ENCODE peak calls at places on chromosomes 2 and 18, in five cellular contexts. One of them, this sample, is unnamed.

GRCh38 chr2:69911985-69912563 is 2.8 kb upstream of the MXD1 start:
- DNase-seq in GM23248: peak; percentile 79
- DNase-seq in neural progenitor cell: peak; percentile 73
- DNase-seq in hepatocyte: peak; percentile 70
- DNase-seq in HCT116: peak; percentile 46
- DNase-seq in this sample: peak; percentile 77

GRCh38 chr2:208266641-208267335 is 733 bp downstream of the PIKFYVE start:
- DNase-seq in HCT116: no peak
- DNase-seq in neural progenitor cell: no peak
- DNase-seq in GM23248: peak; percentile 58
- DNase-seq in hepatocyte: no peak
- DNase-seq in this sample: no peak

GRCh38 chr18:79947881-79948610 is 3.4 kb downstream of the SLC66A2 start:
- DNase-seq in GM23248: no peak
- DNase-seq in hepatocyte: no peak
- DNase-seq in neural progenitor cell: no peak
- DNase-seq in HCT116: no peak
- DNase-seq in this sample: no peak

GRCh38 chr2:124879615-124880014 is 854.5 kb downstream of the CNTNAP5 start:
- DNase-seq in hepatocyte: no peak
- DNase-seq in neural progenitor cell: no peak
- DNase-seq in HCT116: no peak
- DNase-seq in GM23248: no peak
- DNase-seq in this sample: no peak

GRCh38 chr2:145887915-145888314 is 1368.0 kb upstream of the ZEB2 start:
- DNase-seq in HCT116: no peak
- DNase-seq in hepatocyte: no peak
- DNase-seq in neural progenitor cell: no peak
- DNase-seq in GM23248: no peak
- DNase-seq in this sample: no peak

GRCh38 chr2:106982350-106982749 is 96.4 kb upstream of the ST6GAL2 start:
- DNase-seq in hepatocyte: no peak
- DNase-seq in GM23248: peak; percentile 28
- DNase-seq in HCT116: no peak
- DNase-seq in neural progenitor cell: no peak
- DNase-seq in this sample: no peak

GRCh38 chr18:62894681-62895390 is 179.5 kb downstream of the PHLPP1 start:
- DNase-seq in HCT116: no peak
- DNase-seq in neural progenitor cell: no peak
- DNase-seq in hepatocyte: no peak
- DNase-seq in GM23248: no peak
- DNase-seq in this sample: no peak

GRCh38 chr18:72700961-72701710 is 157.0 kb upstream of the CBLN2 start:
- DNase-seq in HCT116: no peak
- DNase-seq in hepatocyte: peak; percentile 43
- DNase-seq in GM23248: peak; percentile 42
- DNase-seq in neural progenitor cell: no peak
- DNase-seq in this sample: peak; percentile 62

GRCh38 chr2:217077841-217078407 is 218.1 kb upstream of the TNP1 start:
- DNase-seq in neural progenitor cell: no peak
- DNase-seq in hepatocyte: no peak
- DNase-seq in GM23248: peak; percentile 56
- DNase-seq in HCT116: no peak
- DNase-seq in this sample: no peak

GRCh38 chr2:152330235-152330866 is 4.6 kb upstream of the FMNL2 start:
- DNase-seq in neural progenitor cell: no peak
- DNase-seq in GM23248: no peak
- DNase-seq in hepatocyte: no peak
- DNase-seq in HCT116: no peak
- DNase-seq in this sample: no peak

GRCh38 chr2:226891780-226892590 is 56.1 kb downstream of the RHBDD1 start:
- DNase-seq in neural progenitor cell: no peak
- DNase-seq in GM23248: peak; percentile 89
- DNase-seq in hepatocyte: peak; percentile 10
- DNase-seq in HCT116: no peak
- DNase-seq in this sample: no peak

GRCh38 chr2:61557386-61557785 is 19.2 kb upstream of the XPO1 start:
- DNase-seq in neural progenitor cell: no peak
- DNase-seq in hepatocyte: no peak
- DNase-seq in HCT116: no peak
- DNase-seq in GM23248: no peak
- DNase-seq in this sample: no peak

GRCh38 chr18:58565021-58565420 is 63.9 kb downstream of the ALPK2 start:
- DNase-seq in hepatocyte: no peak
- DNase-seq in HCT116: no peak
- DNase-seq in neural progenitor cell: no peak
- DNase-seq in GM23248: peak; percentile 19
- DNase-seq in this sample: no peak

GRCh38 chr2:179338681-179339080 is 74.0 kb upstream of the SESTD1 start:
- DNase-seq in HCT116: no peak
- DNase-seq in hepatocyte: no peak
- DNase-seq in neural progenitor cell: no peak
- DNase-seq in GM23248: peak; percentile 82
- DNase-seq in this sample: no peak

GRCh38 chr2:150442484-150442883 is 45.0 kb downstream of the RND3 start:
- DNase-seq in HCT116: no peak
- DNase-seq in hepatocyte: no peak
- DNase-seq in neural progenitor cell: no peak
- DNase-seq in GM23248: no peak
- DNase-seq in this sample: no peak

GRCh38 chr2:25062461-25062860 is 20.6 kb downstream of the EFR3B start:
- DNase-seq in neural progenitor cell: no peak
- DNase-seq in hepatocyte: no peak
- DNase-seq in HCT116: no peak
- DNase-seq in GM23248: no peak
- DNase-seq in this sample: no peak

GRCh38 chr2:229133155-229133772 is 137.8 kb downstream of the PID1 start:
- DNase-seq in hepatocyte: peak; percentile 60
- DNase-seq in neural progenitor cell: peak; percentile 47
- DNase-seq in HCT116: peak; percentile 50
- DNase-seq in GM23248: peak; percentile 59
- DNase-seq in this sample: peak; percentile 64

GRCh38 chr2:207505728-207506127 is 24.0 kb upstream of the CREB1 start:
- DNase-seq in GM23248: peak; percentile 90
- DNase-seq in hepatocyte: no peak
- DNase-seq in neural progenitor cell: no peak
- DNase-seq in HCT116: no peak
- DNase-seq in this sample: peak; percentile 58

GRCh38 chr2:4909486-4909885 is 782.7 kb upstream of the SOX11 start:
- DNase-seq in hepatocyte: no peak
- DNase-seq in GM23248: no peak
- DNase-seq in HCT116: no peak
- DNase-seq in neural progenitor cell: no peak
- DNase-seq in this sample: no peak

GRCh38 chr2:160207804-160208661 is 8.0 kb upstream of the ITGB6 start:
- DNase-seq in HCT116: peak; percentile 86
- DNase-seq in hepatocyte: peak; percentile 80
- DNase-seq in GM23248: peak; percentile 98
- DNase-seq in neural progenitor cell: peak; percentile 21
- DNase-seq in this sample: no peak

GRCh38 chr2:36597532-36598377 is at the start of gene FEZ2:
- DNase-seq in GM23248: peak; percentile 89
- DNase-seq in neural progenitor cell: peak; percentile 97
- DNase-seq in HCT116: peak; percentile 33
- DNase-seq in hepatocyte: peak; percentile 91
- DNase-seq in this sample: peak; percentile 97

GRCh38 chr18:75244336-75244735 is 33.7 kb downstream of the TSHZ1 start:
- DNase-seq in hepatocyte: peak; percentile 34
- DNase-seq in GM23248: no peak
- DNase-seq in HCT116: no peak
- DNase-seq in neural progenitor cell: peak; percentile 44
- DNase-seq in this sample: peak; percentile 62

GRCh38 chr2:9769171-9770005 is 73.9 kb upstream of the TAF1B start:
- DNase-seq in hepatocyte: peak; percentile 71
- DNase-seq in neural progenitor cell: peak; percentile 67
- DNase-seq in HCT116: no peak
- DNase-seq in GM23248: no peak
- DNase-seq in this sample: peak; percentile 56

GRCh38 chr2:62398295-62398855 is 107.6 kb downstream of the TMEM17 start:
- DNase-seq in hepatocyte: no peak
- DNase-seq in GM23248: no peak
- DNase-seq in HCT116: no peak
- DNase-seq in neural progenitor cell: no peak
- DNase-seq in this sample: no peak

GRCh38 chr2:142131016-142131714 is at the start of gene LRP1B:
- DNase-seq in HCT116: no peak
- DNase-seq in GM23248: peak; percentile 46
- DNase-seq in neural progenitor cell: peak; percentile 63
- DNase-seq in hepatocyte: peak; percentile 23
- DNase-seq in this sample: peak; percentile 57

GRCh38 chr2:222052934-222053367 is 245.8 kb downstream of the PAX3 start:
- DNase-seq in neural progenitor cell: peak; percentile 93
- DNase-seq in HCT116: peak; percentile 22
- DNase-seq in hepatocyte: no peak
- DNase-seq in GM23248: no peak
- DNase-seq in this sample: peak; percentile 92

GRCh38 chr2:211729433-211729832 is 809.2 kb downstream of the ERBB4 start:
- DNase-seq in hepatocyte: no peak
- DNase-seq in GM23248: no peak
- DNase-seq in neural progenitor cell: no peak
- DNase-seq in HCT116: no peak
- DNase-seq in this sample: no peak

GRCh38 chr2:211730215-211730614 is 808.4 kb downstream of the ERBB4 start:
- DNase-seq in GM23248: no peak
- DNase-seq in HCT116: no peak
- DNase-seq in hepatocyte: no peak
- DNase-seq in neural progenitor cell: no peak
- DNase-seq in this sample: no peak

GRCh38 chr2:211722928-211723327 is 815.7 kb downstream of the ERBB4 start:
- DNase-seq in HCT116: no peak
- DNase-seq in GM23248: no peak
- DNase-seq in neural progenitor cell: no peak
- DNase-seq in hepatocyte: no peak
- DNase-seq in this sample: no peak

GRCh38 chr2:211724933-211725332 is 813.7 kb downstream of the ERBB4 start:
- DNase-seq in neural progenitor cell: no peak
- DNase-seq in HCT116: no peak
- DNase-seq in GM23248: no peak
- DNase-seq in hepatocyte: no peak
- DNase-seq in this sample: no peak
- H3K79me2 ChIP-seq in neural progenitor cell: no peaks in the 10 kb centered on the region
- H3K79me2 ChIP-seq in HCT116: no peaks in the 10 kb centered on the region
- H3K79me2 ChIP-seq in GM23248: no peaks in the 10 kb centered on the region
- H3K79me2 ChIP-seq in hepatocyte: no peaks in the 10 kb centered on the region
- H3K79me2 ChIP-seq in this sample: no peaks in the 10 kb centered on the region

DNA sequence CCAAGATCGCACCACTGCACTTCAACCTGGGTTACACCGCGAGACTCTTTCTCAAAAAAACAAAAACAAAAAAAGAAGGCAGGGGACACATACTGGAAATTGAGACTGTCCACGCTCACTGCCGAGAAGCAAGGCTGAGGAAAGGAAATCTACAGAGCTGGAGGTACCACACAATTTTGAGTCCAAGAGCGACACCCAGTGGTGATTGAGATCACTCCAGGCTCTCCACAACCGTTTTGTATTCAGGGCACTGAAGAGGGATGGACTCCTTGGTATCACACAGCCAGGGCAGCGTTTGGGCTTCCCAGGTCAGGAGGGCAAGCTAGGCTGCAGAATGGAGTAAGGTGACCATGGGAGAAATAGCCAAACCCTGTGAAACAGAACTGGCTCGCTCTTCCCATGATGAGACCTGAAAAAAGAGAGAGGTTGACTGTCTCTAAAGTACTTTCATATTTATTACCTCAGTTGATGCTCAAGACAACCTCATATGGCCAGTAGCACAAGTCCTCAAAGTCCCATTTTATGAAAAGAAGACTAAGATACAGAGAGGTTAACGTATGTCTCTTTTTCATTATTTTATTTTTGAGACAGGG is 74.5 kb upstream of the YPEL5 start:
- DNase-seq in hepatocyte: peak; percentile 86
- DNase-seq in neural progenitor cell: peak; percentile 86
- DNase-seq in HCT116: peak; percentile 57
- DNase-seq in GM23248: peak; percentile 84
- DNase-seq in this sample: peak; percentile 89
- TF ChIP-seq EZH2phosphoT487 in hepatocyte: no peak
- TF ChIP-seq EZH2phosphoT487 in neural progenitor cell: no peak
- TF ChIP-seq EZH2phosphoT487 in HCT116: no peak
- TF ChIP-seq EZH2phosphoT487 in GM23248: no peak
- TF ChIP-seq EZH2phosphoT487 in this sample: no peak

DNA sequence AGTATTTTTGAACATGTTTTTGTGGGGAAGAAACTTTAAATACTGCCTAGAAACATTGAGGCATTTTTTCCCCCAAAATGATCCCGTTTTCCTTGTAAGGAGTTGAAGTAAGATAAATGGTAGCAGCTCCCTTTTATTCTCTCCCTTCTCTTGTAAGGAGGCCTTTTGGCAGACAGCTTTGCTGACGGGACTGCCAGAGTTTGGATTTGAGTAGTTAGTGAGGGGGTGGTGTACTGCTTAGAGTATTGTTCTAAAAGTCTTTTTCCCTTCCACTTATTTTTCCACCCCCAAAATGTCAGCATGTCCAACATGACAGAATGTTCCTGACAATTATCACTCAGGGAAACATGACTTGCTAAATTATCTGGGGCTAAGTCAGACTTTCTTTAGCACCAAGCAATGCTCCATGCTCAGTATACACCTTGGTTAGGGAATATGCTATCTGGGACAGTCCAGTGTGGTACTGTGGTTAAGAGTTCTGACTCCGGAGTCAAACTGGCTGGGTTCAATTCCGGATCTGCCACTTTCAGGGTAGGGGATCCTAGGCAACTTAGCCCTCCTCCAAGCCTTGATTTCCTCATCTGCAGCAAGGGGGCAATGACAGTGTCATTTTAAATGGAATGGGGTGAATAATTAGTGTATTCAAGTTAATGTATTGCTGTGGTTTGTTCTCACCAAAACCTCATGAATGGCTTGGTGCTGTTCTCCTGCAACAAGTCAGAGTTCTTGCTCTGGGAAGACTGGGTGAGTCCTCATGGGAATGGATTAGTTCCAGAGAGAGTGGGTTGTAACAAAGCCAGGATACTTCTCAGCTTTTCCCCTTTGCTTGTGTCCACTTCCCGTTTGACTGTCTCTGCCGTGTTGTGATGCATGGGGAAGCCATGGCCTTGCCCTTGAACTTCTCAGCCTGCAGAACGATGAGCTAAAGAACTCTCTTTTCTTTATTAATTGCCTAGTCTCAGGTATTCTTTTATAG is 116.2 kb downstream of the TANC1 start:
- DNase-seq in HCT116: no peak
- DNase-seq in hepatocyte: no peak
- DNase-seq in GM23248: peak; percentile 51
- DNase-seq in neural progenitor cell: no peak
- DNase-seq in this sample: no peak
- H3K79me2 ChIP-seq in HCT116: peaks cover 4% of the 10 kb centered on the region
- H3K79me2 ChIP-seq in hepatocyte: peaks cover 28% of the 10 kb centered on the region
- H3K79me2 ChIP-seq in GM23248: peaks cover 12% of the 10 kb centered on the region
- H3K79me2 ChIP-seq in neural progenitor cell: no peaks in the 10 kb centered on the region
- H3K79me2 ChIP-seq in this sample: no peaks in the 10 kb centered on the region

GRCh38 chr2:65345626-65346025 is 86.8 kb downstream of the SPRED2 start:
- DNase-seq in HCT116: no peak
- DNase-seq in hepatocyte: no peak
- DNase-seq in GM23248: peak; percentile 22
- DNase-seq in neural progenitor cell: no peak
- DNase-seq in this sample: no peak
- TF ChIP-seq EZH2phosphoT487 in HCT116: no peak
- TF ChIP-seq EZH2phosphoT487 in hepatocyte: no peak
- TF ChIP-seq EZH2phosphoT487 in GM23248: no peak
- TF ChIP-seq EZH2phosphoT487 in neural progenitor cell: no peak
- TF ChIP-seq EZH2phosphoT487 in this sample: no peak

This sample was measured in GM23338.